ENCODE peak calls at places on chromosomes 1 and 21, in four cellular contexts. I, B, K and F are unnamed samples.

GRCh38 chr1:9629445-9630201 is 21.9 kb upstream of the PIK3CD start:
- DNase-seq in I (no peak), B (no peak), K (peak; percentile 71), F (peak; percentile 49)

GRCh38 chr1:50492142-50492541 is 68.9 kb upstream of the DMRTA2 start:
- DNase-seq in I (no peak), B (no peak), K (no peak), F (no peak)

GRCh38 chr1:96927125-96927524 is 205.5 kb downstream of the PTBP2 start:
- DNase-seq in I (no peak), B (no peak), K (no peak), F (no peak)

GRCh38 chr1:1019122-1019999 is 559 bp upstream of the AGRN start:
- DNase-seq in I (peak; percentile 88), B (peak; percentile 98), K (no peak), F (peak; percentile 84)

GRCh38 chr1:62452951-62453350 is 16.1 kb downstream of the USP1 start:
- DNase-seq in I (no peak), B (no peak), K (no peak), F (no peak)

GRCh38 chr1:68703921-68704354 is 207.1 kb upstream of the DEPDC1 start:
- DNase-seq in I (no peak), B (no peak), K (no peak), F (no peak)

GRCh38 chr21:34942911-34943310 is 106.2 kb downstream of the RUNX1 start:
- DNase-seq in I (no peak), B (no peak), K (no peak), F (no peak)

GRCh38 chr1:3012511-3013291 is 8.6 kb upstream of the ACTRT2 start:
- DNase-seq in I (peak; percentile 12), B (peak; percentile 91), K (no peak), F (peak; percentile 77)

GRCh38 chr1:44543816-44544185 is 130.5 kb downstream of the TMEM53 start:
- DNase-seq in I (no peak), B (no peak), K (no peak), F (no peak)

GRCh38 chr1:8777867-8778266 is 39.6 kb downstream of the RERE start:
- DNase-seq in I (no peak), B (no peak), K (no peak), F (no peak)

GRCh38 chr1:242467556-242468145 is 56.8 kb downstream of the PLD5 start:
- DNase-seq in I (peak; percentile 29), B (peak; percentile 53), K (no peak), F (peak; percentile 13)

GRCh38 chr1:200150721-200151120 is 123.2 kb downstream of the NR5A2 start:
- DNase-seq in I (no peak), B (peak; percentile 41), K (peak; percentile 49), F (no peak)

GRCh38 chr1:234711400-234711799 is 101.4 kb upstream of the IRF2BP2 start:
- DNase-seq in I (no peak), B (no peak), K (no peak), F (no peak)

GRCh38 chr1:174428033-174428432 is 19.7 kb upstream of the GPR52 start:
- DNase-seq in I (peak; percentile 13), B (no peak), K (no peak), F (no peak)

GRCh38 chr1:230149751-230150584 is 82.9 kb downstream of the GALNT2 start:
- DNase-seq in I (no peak), B (no peak), K (peak; percentile 60), F (no peak)

GRCh38 chr1:99331083-99331482 is 66.8 kb downstream of the PLPPR4 start:
- DNase-seq in I (no peak), B (no peak), K (no peak), F (no peak)

GRCh38 chr1:229194096-229194495 is 76.8 kb upstream of the RAB4A start:
- DNase-seq in I (no peak), B (no peak), K (no peak), F (no peak)

GRCh38 chr1:167479331-167479979 is 38.9 kb downstream of the CD247 start:
- DNase-seq in I (no peak), B (no peak), K (no peak), F (no peak)

GRCh38 chr1:234694661-234695060 is 84.7 kb upstream of the IRF2BP2 start:
- DNase-seq in I (no peak), B (no peak), K (no peak), F (no peak)

GRCh38 chr1:228305721-228306152 is 97.9 kb downstream of the OBSCN start:
- DNase-seq in I (no peak), B (no peak), K (no peak), F (no peak)

GRCh38 chr1:66981679-66982078 is 56.9 kb downstream of the MIER1 start:
- DNase-seq in I (no peak), B (no peak), K (no peak), F (no peak)

GRCh38 chr1:7418442-7419080 is 352.5 kb upstream of the VAMP3 start:
- DNase-seq in I (no peak), B (no peak), K (no peak), F (no peak)

GRCh38 chr1:157277281-157277680 is 139.1 kb upstream of the ETV3 start:
- DNase-seq in I (no peak), B (no peak), K (no peak), F (no peak)

GRCh38 chr1:99950486-99950885 is 19.3 kb upstream of the SLC35A3 start:
- DNase-seq in I (no peak), B (no peak), K (no peak), F (no peak)

GRCh38 chr1:230090194-230090711 is 23.2 kb downstream of the GALNT2 start:
- DNase-seq in I (peak; percentile 53), B (no peak), K (no peak), F (no peak)

GRCh38 chr21:17044696-17045095 is 468.1 kb upstream of the CXADR start:
- DNase-seq in I (no peak), B (no peak), K (no peak), F (no peak)

GRCh38 chr1:151799179-151800022 is 5.8 kb downstream of the LINGO4 start:
- DNase-seq in I (no peak), B (no peak), K (no peak), F (no peak)

GRCh38 chr1:39205102-39205780 is 746 bp downstream of the MACF1 start:
- DNase-seq in I (no peak), B (peak; percentile 27), K (no peak), F (no peak)

GRCh38 chr1:107941123-107941522 is 23.9 kb downstream of the VAV3 start:
- DNase-seq in I (no peak), B (no peak), K (no peak), F (no peak)

GRCh38 chr1:171032822-171033702 is 57.6 kb upstream of the FMO3 start:
- DNase-seq in I (no peak), B (no peak), K (no peak), F (peak; percentile 67)

GRCh38 chr1:166165661-166166399 is 971 bp downstream of the FAM78B start:
- DNase-seq in I (no peak), B (no peak), K (no peak), F (no peak)
- TF ChIP-seq BRCA1 in I (no peak), B (no peak), K (no peak), F (no peak)

GRCh38 chr1:54603241-54603640 is 20.1 kb downstream of the FAM151A start:
- DNase-seq in I (no peak), B (no peak), K (no peak), F (no peak)

GRCh38 chr1:54606990-54607325 is 16.4 kb downstream of the FAM151A start:
- DNase-seq in I (no peak), B (no peak), K (no peak), F (no peak)

GRCh38 chr1:54604051-54604450 is 19.3 kb downstream of the FAM151A start:
- DNase-seq in I (no peak), B (no peak), K (no peak), F (no peak)

GRCh38 chr1:54606096-54606989 is 17.0 kb downstream of the FAM151A start:
- DNase-seq in I (no peak), B (no peak), K (no peak), F (no peak)

DNA sequence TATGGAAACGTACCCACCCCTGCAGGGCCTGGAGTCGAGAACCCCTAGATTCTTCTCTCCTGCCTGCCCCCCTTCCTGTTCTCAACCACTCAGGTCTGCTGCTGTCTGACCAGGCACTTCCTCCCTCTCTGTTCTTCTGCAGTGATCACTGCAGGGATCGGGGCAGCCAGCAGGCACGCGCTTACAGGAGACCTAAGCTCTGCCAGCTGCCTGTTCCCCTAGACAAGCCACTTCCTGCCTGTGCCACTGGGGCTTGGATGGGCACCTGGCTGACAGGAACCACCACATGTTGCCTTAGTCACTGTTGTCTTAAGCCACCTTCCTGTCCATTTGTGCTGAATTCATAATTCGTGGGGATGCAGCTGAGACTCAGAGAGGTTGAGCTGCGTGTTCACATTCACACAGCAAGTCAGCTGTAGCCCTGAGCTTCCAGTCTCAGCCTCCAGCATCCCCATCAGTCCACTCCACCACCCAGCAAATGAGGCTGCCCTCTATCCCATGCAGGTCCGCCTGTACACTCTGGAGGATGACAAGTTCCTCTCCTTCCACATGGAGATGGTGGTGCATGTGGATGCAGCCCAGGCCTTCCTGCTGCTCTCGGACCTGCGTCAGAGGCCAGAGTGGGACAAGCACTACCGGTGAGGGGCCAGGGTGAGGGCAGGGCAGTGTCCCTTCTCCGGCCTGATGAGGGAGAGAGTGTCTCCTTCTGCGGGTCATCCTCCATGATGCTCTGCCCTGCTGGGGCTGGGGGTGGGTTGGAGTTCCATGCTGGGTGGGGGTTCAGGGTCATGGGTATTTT is 18.6 kb downstream of the FAM151A start:
- DNase-seq in I (no peak), B (no peak), K (peak; percentile 17), F (no peak)
- TF ChIP-seq BRCA1 in I (no peak), B (no peak), K (no peak), F (no peak)

DNA sequence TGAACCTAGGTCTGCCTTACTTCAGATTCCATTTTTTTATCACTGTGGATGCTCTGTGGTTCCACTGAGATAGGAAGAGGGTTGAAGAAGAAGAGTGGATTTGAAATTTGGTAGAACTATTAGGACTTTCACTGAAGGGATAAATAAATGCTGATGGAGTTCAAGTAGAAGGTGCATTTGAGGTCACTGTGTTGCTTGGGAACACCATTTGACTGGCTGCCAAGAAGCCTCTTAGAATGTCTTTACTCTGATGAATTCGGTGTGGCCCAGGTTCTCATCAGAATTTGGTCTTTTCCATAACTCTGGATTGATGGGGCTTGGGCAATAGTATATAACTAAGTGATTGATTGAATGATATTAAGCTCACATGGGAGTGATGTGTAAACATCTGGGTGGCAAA is 11.9 kb downstream of the XPR1 start:
- DNase-seq in I (no peak), B (no peak), K (no peak), F (no peak)
- TF ChIP-seq BRCA1 in I (no peak), B (no peak), K (no peak), F (no peak)

DNA sequence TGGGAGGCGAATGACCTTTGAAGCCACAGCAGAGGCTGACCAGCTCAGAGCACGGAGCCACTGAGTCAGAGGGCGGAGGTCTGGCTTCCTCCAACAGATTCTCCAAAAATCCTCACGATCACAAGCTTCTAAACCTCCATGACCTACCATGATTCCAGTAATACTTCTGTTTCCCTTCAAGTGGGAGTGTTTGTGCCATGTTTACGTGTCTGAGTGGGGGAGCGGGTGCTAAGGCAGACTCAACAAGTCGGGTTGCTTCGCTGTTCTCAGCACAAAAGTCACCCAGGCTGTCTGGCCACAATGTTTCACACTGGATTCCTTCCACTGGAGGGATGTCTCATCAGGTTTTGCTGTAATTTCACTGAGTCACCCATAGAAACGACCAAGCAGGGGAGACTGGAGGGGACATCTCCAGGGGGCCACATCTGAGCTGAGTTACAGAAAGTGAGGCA is 86.2 kb downstream of the SLC66A1 start:
- DNase-seq in I (no peak), B (no peak), K (no peak), F (no peak)
- TF ChIP-seq BRCA1 in I (no peak), B (no peak), K (no peak), F (no peak)

DNA sequence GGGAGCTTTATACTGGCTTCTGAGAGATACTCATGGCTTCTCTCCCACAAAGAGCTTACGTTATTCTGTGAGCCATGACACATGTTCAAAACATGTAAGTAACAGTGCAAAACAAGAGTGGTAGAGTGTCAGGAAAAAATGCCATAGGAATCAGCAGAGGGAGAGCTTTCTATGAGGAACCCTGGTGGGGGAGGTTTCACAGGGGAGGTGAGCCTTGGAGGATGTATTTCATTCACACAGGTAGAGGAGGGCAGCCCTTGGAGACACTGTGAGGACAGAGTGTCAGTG is 72.7 kb upstream of the LYST start:
- DNase-seq in I (no peak), B (no peak), K (no peak), F (no peak)
- TF ChIP-seq BRCA1 in I (no peak), B (no peak), K (no peak), F (no peak)